ENCODE peak calls at places on chromosomes 11 and 22, in five cellular contexts. One of them, this sample, is unnamed.

GRCh38 chr11:23359297-23359696 is 499.0 kb upstream of the CCDC179 start:
- DNase-seq in astrocyte of the spinal cord: peak
- DNase-seq in iris pigment epithelial cell: peak
- DNase-seq in activated naive CD8-positive, alpha-beta T cell treated with anti-CD3 and anti-CD28 coated beads for 36 hours: no peak
- DNase-seq in stimulated activated CD4-positive, alpha-beta T cell treated with anti-CD3 and anti-CD28 coated beads, Interleukin-15, amount 100 ng/mL, for 24 hours: no peak
- DNase-seq in this sample: peak

GRCh38 chr22:37742374-37743092 is 45.7 kb downstream of the TRIOBP start:
- DNase-seq in stimulated activated CD4-positive, alpha-beta T cell treated with anti-CD3 and anti-CD28 coated beads, Interleukin-15, amount 100 ng/mL, for 24 hours: no peak
- DNase-seq in activated naive CD8-positive, alpha-beta T cell treated with anti-CD3 and anti-CD28 coated beads for 36 hours: peak
- DNase-seq in astrocyte of the spinal cord: peak
- DNase-seq in iris pigment epithelial cell: peak
- DNase-seq in this sample: no peak

GRCh38 chr11:1929621-1930447 is 10.3 kb downstream of the TNNT3 start:
- DNase-seq in activated naive CD8-positive, alpha-beta T cell treated with anti-CD3 and anti-CD28 coated beads for 36 hours: no peak
- DNase-seq in astrocyte of the spinal cord: no peak
- DNase-seq in stimulated activated CD4-positive, alpha-beta T cell treated with anti-CD3 and anti-CD28 coated beads, Interleukin-15, amount 100 ng/mL, for 24 hours: no peak
- DNase-seq in iris pigment epithelial cell: no peak
- DNase-seq in this sample: no peak

GRCh38 chr11:27621440-27622161 is 78.7 kb downstream of the BDNF start:
- DNase-seq in stimulated activated CD4-positive, alpha-beta T cell treated with anti-CD3 and anti-CD28 coated beads, Interleukin-15, amount 100 ng/mL, for 24 hours: no peak
- DNase-seq in astrocyte of the spinal cord: no peak
- DNase-seq in activated naive CD8-positive, alpha-beta T cell treated with anti-CD3 and anti-CD28 coated beads for 36 hours: no peak
- DNase-seq in iris pigment epithelial cell: peak
- DNase-seq in this sample: no peak

GRCh38 chr11:45021001-45021400 is 70.3 kb upstream of the TP53I11 start:
- DNase-seq in stimulated activated CD4-positive, alpha-beta T cell treated with anti-CD3 and anti-CD28 coated beads, Interleukin-15, amount 100 ng/mL, for 24 hours: no peak
- DNase-seq in astrocyte of the spinal cord: no peak
- DNase-seq in activated naive CD8-positive, alpha-beta T cell treated with anti-CD3 and anti-CD28 coated beads for 36 hours: no peak
- DNase-seq in iris pigment epithelial cell: no peak
- DNase-seq in this sample: no peak

GRCh38 chr11:100731471-100731870 is 44.4 kb downstream of the ARHGAP42 start:
- DNase-seq in activated naive CD8-positive, alpha-beta T cell treated with anti-CD3 and anti-CD28 coated beads for 36 hours: no peak
- DNase-seq in stimulated activated CD4-positive, alpha-beta T cell treated with anti-CD3 and anti-CD28 coated beads, Interleukin-15, amount 100 ng/mL, for 24 hours: no peak
- DNase-seq in astrocyte of the spinal cord: no peak
- DNase-seq in iris pigment epithelial cell: no peak
- DNase-seq in this sample: no peak

GRCh38 chr11:12287009-12287373 is 90.4 kb upstream of the PARVA start:
- DNase-seq in astrocyte of the spinal cord: peak
- DNase-seq in activated naive CD8-positive, alpha-beta T cell treated with anti-CD3 and anti-CD28 coated beads for 36 hours: no peak
- DNase-seq in iris pigment epithelial cell: peak
- DNase-seq in stimulated activated CD4-positive, alpha-beta T cell treated with anti-CD3 and anti-CD28 coated beads, Interleukin-15, amount 100 ng/mL, for 24 hours: no peak
- DNase-seq in this sample: no peak

GRCh38 chr11:68313574-68314202 is 1.3 kb downstream of the LRP5 start:
- DNase-seq in astrocyte of the spinal cord: peak
- DNase-seq in stimulated activated CD4-positive, alpha-beta T cell treated with anti-CD3 and anti-CD28 coated beads, Interleukin-15, amount 100 ng/mL, for 24 hours: peak
- DNase-seq in iris pigment epithelial cell: peak
- DNase-seq in activated naive CD8-positive, alpha-beta T cell treated with anti-CD3 and anti-CD28 coated beads for 36 hours: no peak
- DNase-seq in this sample: peak

GRCh38 chr11:27795955-27796861 is 96.0 kb upstream of the BDNF start:
- DNase-seq in activated naive CD8-positive, alpha-beta T cell treated with anti-CD3 and anti-CD28 coated beads for 36 hours: no peak
- DNase-seq in iris pigment epithelial cell: peak
- DNase-seq in stimulated activated CD4-positive, alpha-beta T cell treated with anti-CD3 and anti-CD28 coated beads, Interleukin-15, amount 100 ng/mL, for 24 hours: no peak
- DNase-seq in astrocyte of the spinal cord: peak
- DNase-seq in this sample: no peak

GRCh38 chr11:88474655-88475054 is 137.1 kb upstream of the CTSC start:
- DNase-seq in stimulated activated CD4-positive, alpha-beta T cell treated with anti-CD3 and anti-CD28 coated beads, Interleukin-15, amount 100 ng/mL, for 24 hours: no peak
- DNase-seq in astrocyte of the spinal cord: no peak
- DNase-seq in activated naive CD8-positive, alpha-beta T cell treated with anti-CD3 and anti-CD28 coated beads for 36 hours: no peak
- DNase-seq in iris pigment epithelial cell: no peak
- DNase-seq in this sample: no peak

GRCh38 chr11:44780940-44781631 is 54.3 kb downstream of the TSPAN18 start:
- DNase-seq in iris pigment epithelial cell: peak
- DNase-seq in activated naive CD8-positive, alpha-beta T cell treated with anti-CD3 and anti-CD28 coated beads for 36 hours: no peak
- DNase-seq in stimulated activated CD4-positive, alpha-beta T cell treated with anti-CD3 and anti-CD28 coated beads, Interleukin-15, amount 100 ng/mL, for 24 hours: no peak
- DNase-seq in astrocyte of the spinal cord: no peak
- DNase-seq in this sample: no peak

GRCh38 chr22:30439836-30440235 is 14.3 kb downstream of the MTFP1 start:
- DNase-seq in activated naive CD8-positive, alpha-beta T cell treated with anti-CD3 and anti-CD28 coated beads for 36 hours: no peak
- DNase-seq in astrocyte of the spinal cord: no peak
- DNase-seq in iris pigment epithelial cell: no peak
- DNase-seq in stimulated activated CD4-positive, alpha-beta T cell treated with anti-CD3 and anti-CD28 coated beads, Interleukin-15, amount 100 ng/mL, for 24 hours: no peak
- DNase-seq in this sample: no peak

GRCh38 chr11:100573911-100574513 is 113.1 kb upstream of the ARHGAP42 start:
- DNase-seq in stimulated activated CD4-positive, alpha-beta T cell treated with anti-CD3 and anti-CD28 coated beads, Interleukin-15, amount 100 ng/mL, for 24 hours: no peak
- DNase-seq in activated naive CD8-positive, alpha-beta T cell treated with anti-CD3 and anti-CD28 coated beads for 36 hours: no peak
- DNase-seq in astrocyte of the spinal cord: no peak
- DNase-seq in iris pigment epithelial cell: no peak
- DNase-seq in this sample: no peak

GRCh38 chr11:28144808-28145207 is 36.6 kb downstream of the METTL15 start:
- DNase-seq in astrocyte of the spinal cord: peak
- DNase-seq in stimulated activated CD4-positive, alpha-beta T cell treated with anti-CD3 and anti-CD28 coated beads, Interleukin-15, amount 100 ng/mL, for 24 hours: no peak
- DNase-seq in activated naive CD8-positive, alpha-beta T cell treated with anti-CD3 and anti-CD28 coated beads for 36 hours: no peak
- DNase-seq in iris pigment epithelial cell: peak
- DNase-seq in this sample: no peak

GRCh38 chr11:78688460-78688859 is 113.8 kb upstream of the NARS2 start:
- DNase-seq in stimulated activated CD4-positive, alpha-beta T cell treated with anti-CD3 and anti-CD28 coated beads, Interleukin-15, amount 100 ng/mL, for 24 hours: no peak
- DNase-seq in astrocyte of the spinal cord: no peak
- DNase-seq in activated naive CD8-positive, alpha-beta T cell treated with anti-CD3 and anti-CD28 coated beads for 36 hours: no peak
- DNase-seq in iris pigment epithelial cell: no peak
- DNase-seq in this sample: no peak

GRCh38 chr11:118111019-118111743 is 24.4 kb upstream of the SMIM35 start:
- DNase-seq in astrocyte of the spinal cord: no peak
- DNase-seq in stimulated activated CD4-positive, alpha-beta T cell treated with anti-CD3 and anti-CD28 coated beads, Interleukin-15, amount 100 ng/mL, for 24 hours: no peak
- DNase-seq in iris pigment epithelial cell: no peak
- DNase-seq in activated naive CD8-positive, alpha-beta T cell treated with anti-CD3 and anti-CD28 coated beads for 36 hours: no peak
- DNase-seq in this sample: no peak

GRCh38 chr11:19715373-19715772 is 2.7 kb downstream of the NAV2 start:
- DNase-seq in iris pigment epithelial cell: peak
- DNase-seq in astrocyte of the spinal cord: peak
- DNase-seq in stimulated activated CD4-positive, alpha-beta T cell treated with anti-CD3 and anti-CD28 coated beads, Interleukin-15, amount 100 ng/mL, for 24 hours: no peak
- DNase-seq in activated naive CD8-positive, alpha-beta T cell treated with anti-CD3 and anti-CD28 coated beads for 36 hours: no peak
- DNase-seq in this sample: no peak

GRCh38 chr22:47623740-47624103 is 861.3 kb downstream of the TBC1D22A start:
- DNase-seq in activated naive CD8-positive, alpha-beta T cell treated with anti-CD3 and anti-CD28 coated beads for 36 hours: no peak
- DNase-seq in astrocyte of the spinal cord: no peak
- DNase-seq in stimulated activated CD4-positive, alpha-beta T cell treated with anti-CD3 and anti-CD28 coated beads, Interleukin-15, amount 100 ng/mL, for 24 hours: no peak
- DNase-seq in iris pigment epithelial cell: no peak
- DNase-seq in this sample: no peak